ENCODE peak calls at places on chromosomes 3 and 15, in six cellular contexts. P is PC-9; T is naive thymus-derived CD4-positive, alpha-beta T cell; Z is esophagus squamous epithelium; L is mammary epithelial cell; G is upper lobe of right lung. S is an unnamed sample.

GRCh38 chr3:65811050-65811766 is 227.5 kb downstream of the MAGI1 start:
- DNase-seq in Z (no peak), G (no peak), T (no peak), P (no peak), L (peak; percentile 12), S (no peak)

GRCh38 chr3:184184546-184185234 is 1.3 kb upstream of the ABCF3 start:
- DNase-seq in P (no peak), G (no peak), T (no peak), L (no peak), Z (no peak), S (no peak)

GRCh38 chr15:23616536-23616935 is 31.1 kb downstream of the MAGEL2 start:
- DNase-seq in G (no peak), T (no peak), L (no peak), P (no peak), Z (no peak), S (no peak)

GRCh38 chr3:126538316-126538715 is 14.4 kb downstream of the CHST13 start:
- DNase-seq in Z (no peak), P (no peak), T (no peak), L (no peak), G (peak; percentile 48), S (no peak)

GRCh38 chr3:196111939-196112386 is 30.1 kb upstream of the TFRC start:
- DNase-seq in G (no peak), T (peak; percentile 56), Z (no peak), L (no peak), P (no peak), S (no peak)

GRCh38 chr15:92797168-92798052 is 102.7 kb upstream of the CHD2 start:
- DNase-seq in Z (no peak), P (no peak), T (no peak), G (no peak), L (peak; percentile 66), S (peak; percentile 71)

GRCh38 chr3:127212231-127212630 is 19.3 kb downstream of the PRR23E start:
- DNase-seq in Z (no peak), T (no peak), L (no peak), G (no peak), P (no peak), S (no peak)

GRCh38 chr3:195909645-195910498 is 1.5 kb upstream of the TNK2 start:
- DNase-seq in P (peak; percentile 92), T (peak; percentile 93), G (peak; percentile 93), L (peak; percentile 80), Z (peak; percentile 34), S (peak; percentile 72)

GRCh38 chr3:126126292-126126691 is 42.4 kb upstream of the SLC41A3 start:
- DNase-seq in G (peak; percentile 36), Z (no peak), T (peak; percentile 12), L (no peak), P (no peak), S (no peak)

GRCh38 chr3:61053781-61054496 is 197.3 kb downstream of the FHIT start:
- DNase-seq in P (no peak), Z (no peak), G (no peak), L (peak; percentile 63), T (no peak), S (no peak)

GRCh38 chr3:185630182-185630622 is 44.1 kb downstream of the SENP2 start:
- DNase-seq in Z (no peak), L (peak; percentile 14), P (no peak), T (no peak), G (no peak), S (no peak)

GRCh38 chr15:66167854-66168253 is 85.7 kb downstream of the MEGF11 start:
- DNase-seq in Z (no peak), P (no peak), L (no peak), G (no peak), T (no peak), S (no peak)

GRCh38 chr3:194395767-194396527 is 3.1 kb downstream of the GP5 start:
- DNase-seq in L (no peak), T (peak; percentile 64), P (no peak), Z (no peak), G (peak; percentile 65), S (no peak)

GRCh38 chr15:31483053-31483923 is 156.7 kb downstream of the KLF13 start:
- DNase-seq in T (peak; percentile 63), G (peak; percentile 64), Z (no peak), L (no peak), P (no peak), S (no peak)

GRCh38 chr15:31328425-31328998 is 1.9 kb downstream of the KLF13 start:
- DNase-seq in G (no peak), P (no peak), L (peak; percentile 49), Z (no peak), T (peak; percentile 83), S (no peak)

GRCh38 chr3:105823149-105823866 is 45.5 kb downstream of the CBLB start:
- DNase-seq in G (no peak), P (peak; percentile 11), L (peak; percentile 87), T (no peak), Z (no peak), S (no peak)
- H3K27ac ChIP-seq in G (peak overlapping the region; percentile 33), P (peak overlapping the region; percentile 9), L (peak overlapping the region; percentile 39), T (no peak overlapping the region), Z (peak overlapping the region; percentile 21), S (no peak overlapping the region)

GRCh38 chr3:191944835-191945234 is 483.9 kb downstream of the PYDC2 start:
- DNase-seq in Z (no peak), T (no peak), G (no peak), P (no peak), L (no peak), S (no peak)
- H3K27ac ChIP-seq in Z (no peak overlapping the region), T (no peak overlapping the region), G (no peak overlapping the region), P (no peak overlapping the region), L (no peak overlapping the region), S (no peak overlapping the region)

DNA sequence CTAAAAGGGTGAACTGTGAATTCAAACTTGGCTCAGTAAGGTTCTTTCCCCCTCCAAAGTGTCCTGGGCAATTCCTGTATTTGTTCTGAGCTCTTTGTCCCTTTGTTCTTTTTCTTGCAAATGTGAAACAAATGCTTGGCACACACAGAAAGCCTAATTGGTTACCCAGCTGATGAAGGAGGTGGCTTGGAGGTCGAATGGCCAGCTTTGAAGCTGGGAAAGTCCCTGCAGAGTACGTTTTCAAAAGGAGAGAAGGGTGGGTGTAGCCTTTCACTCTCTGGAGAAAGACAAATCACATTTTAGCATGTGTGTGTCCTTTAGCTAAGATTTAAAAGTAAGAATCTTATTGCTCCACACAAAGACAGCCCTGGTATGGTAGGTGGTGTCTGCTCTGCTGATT is 154.4 kb downstream of the PEX5L start:
- DNase-seq in G (no peak), T (no peak), Z (no peak), L (peak; percentile 2), P (no peak), S (peak; percentile 79)
- H3K27ac ChIP-seq in G (no peak overlapping the region), T (no peak overlapping the region), Z (no peak overlapping the region), L (no peak overlapping the region), P (no peak overlapping the region), S (peak overlapping the region; percentile 80)

DNA sequence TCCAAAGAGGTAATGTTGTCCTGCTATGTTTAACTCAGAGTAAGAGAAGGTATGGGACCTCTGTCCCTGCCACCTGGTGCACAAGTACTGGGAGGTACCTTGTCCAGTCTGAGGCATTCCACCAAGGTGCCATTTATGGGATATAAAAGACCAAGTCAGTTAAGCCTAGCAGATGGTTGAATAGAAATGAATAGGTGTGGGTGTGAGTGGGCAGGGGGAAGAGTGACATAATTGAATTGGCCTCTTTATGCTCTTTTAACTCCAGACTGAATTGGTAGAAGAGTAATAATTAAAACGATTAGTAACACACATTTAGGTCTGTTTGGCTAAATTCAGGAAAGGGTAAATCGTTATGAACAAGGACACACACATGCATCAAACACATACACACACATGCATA is 562 bp downstream of the ADGRG7 start:
- DNase-seq in P (no peak), Z (no peak), L (no peak), G (no peak), T (no peak), S (no peak)
- H3K27ac ChIP-seq in P (no peak overlapping the region), Z (no peak overlapping the region), L (no peak overlapping the region), G (no peak overlapping the region), T (no peak overlapping the region), S (no peak overlapping the region)

GRCh38 chr15:38893920-38894259 is 329.3 kb upstream of the RASGRP1 start:
- DNase-seq in G (no peak), Z (no peak), L (no peak), T (no peak), P (no peak), S (no peak)
- H3K27ac ChIP-seq in G (no peak overlapping the region), Z (no peak overlapping the region), L (no peak overlapping the region), T (no peak overlapping the region), P (no peak overlapping the region), S (no peak overlapping the region)

DNA sequence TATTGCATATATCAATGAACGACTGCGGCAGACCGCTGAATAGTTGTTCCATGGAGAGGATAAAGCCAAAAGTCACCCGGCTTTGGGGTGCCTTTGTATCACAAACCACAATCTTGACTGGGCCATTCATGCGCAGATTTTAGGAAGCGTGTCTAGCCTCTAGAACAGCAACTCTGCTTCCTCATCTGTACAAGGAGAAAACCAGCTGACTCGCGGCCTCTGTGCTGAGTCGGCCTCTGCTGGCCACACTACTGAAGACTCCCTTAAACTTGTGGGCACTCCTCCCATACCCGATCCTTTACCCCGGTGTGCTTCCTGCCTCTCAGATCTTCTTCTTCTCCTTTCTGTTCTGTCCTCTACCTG is 872 bp downstream of the DLEC1 start:
- DNase-seq in L (no peak), P (peak; percentile 37), T (peak; percentile 32), Z (peak; percentile 13), G (peak; percentile 81), S (no peak)
- H3K27ac ChIP-seq in L (no peak overlapping the region), P (no peak overlapping the region), T (peak overlapping the region; percentile 62), Z (no peak overlapping the region), G (no peak overlapping the region), S (no peak overlapping the region)

DNA sequence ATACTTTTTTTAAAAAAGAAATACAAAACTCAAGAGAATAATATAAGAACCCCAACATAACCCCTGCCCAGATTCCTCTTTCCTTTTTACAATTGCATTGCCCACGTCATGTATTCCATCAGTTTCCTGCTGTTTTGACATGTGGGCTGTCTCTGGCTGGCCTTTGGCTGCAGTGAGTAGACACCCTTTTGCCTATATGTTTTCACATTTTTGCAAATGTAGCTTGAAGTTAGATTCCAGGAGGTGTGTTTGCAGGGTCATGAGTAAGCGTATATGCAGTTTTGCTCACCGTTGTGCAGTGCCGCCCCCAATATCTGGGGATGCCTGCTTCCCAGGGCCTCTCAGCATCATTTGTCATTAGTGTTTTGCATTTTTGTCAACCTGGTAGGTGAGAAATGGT is 28.0 kb upstream of the ATP10A start:
- DNase-seq in L (no peak), Z (no peak), G (no peak), P (no peak), T (no peak), S (no peak)
- H3K27ac ChIP-seq in L (no peak overlapping the region), Z (no peak overlapping the region), G (no peak overlapping the region), P (no peak overlapping the region), T (no peak overlapping the region), S (no peak overlapping the region)

GRCh38 chr3:45180051-45180450 is 33.9 kb upstream of the CDCP1 start:
- DNase-seq in Z (no peak), G (no peak), T (no peak), P (no peak), L (peak; percentile 59), S (no peak)
- H3K27ac ChIP-seq in Z (no peak overlapping the region), G (no peak overlapping the region), T (no peak overlapping the region), P (no peak overlapping the region), L (no peak overlapping the region), S (no peak overlapping the region)

S was measured in neuronal stem cell.